ENCODE peak calls at places on chromosomes 16 and 17, in nine cellular contexts. R is CD8-positive, alpha-beta T cell; A is lung; I is ascending aorta; T is left ventricle myocardium inferior; N is A673; H is uterus; B is IMR-90; E is psoas muscle. J is an unnamed sample.
A peak's percentile ranks its signal among the peaks of the same experiment; 100 is the strongest.

GRCh38 chr16:67460168-67460567 is 20.8 kb downstream of the ATP6V0D1 start:
- DNase-seq in R (no peak), A (no peak), I (no peak), T (peak; percentile 36), N (no peak), H (no peak), B (no peak), E (no peak), J (no peak)

GRCh38 chr16:84928679-84929420 is 82.5 kb downstream of the ZDHHC7 start:
- DNase-seq in R (no peak), A (no peak), I (peak; percentile 88), T (peak; percentile 83), N (no peak), H (peak; percentile 68), B (peak; percentile 39), E (peak; percentile 87), J (peak; percentile 33)

GRCh38 chr16:89918453-89919347 is at the start of gene MC1R:
- DNase-seq in R (peak; percentile 46), A (no peak), I (no peak), T (no peak), N (peak; percentile 75), H (no peak), B (peak; percentile 21), E (no peak), J (no peak)

GRCh38 chr16:49460786-49461470 is 87.3 kb downstream of the C16orf78 start:
- DNase-seq in R (no peak), A (no peak), I (peak; percentile 40), T (no peak), N (no peak), H (no peak), B (no peak), E (no peak), J (no peak)

GRCh38 chr17:65173284-65173793 is 36.2 kb downstream of the RGS9 start:
- DNase-seq in R (peak; percentile 80), A (no peak), I (no peak), T (no peak), N (peak; percentile 50), H (no peak), B (peak; percentile 55), E (no peak), J (no peak)

GRCh38 chr17:36527851-36528250 is 6.8 kb downstream of the MYO19 start:
- DNase-seq in R (no peak), A (peak; percentile 22), I (no peak), T (no peak), N (no peak), H (no peak), B (no peak), E (no peak), J (no peak)

GRCh38 chr17:7484964-7485377 is 805 bp downstream of the POLR2A start:
- DNase-seq in R (no peak), A (no peak), I (no peak), T (no peak), N (no peak), H (no peak), B (no peak), E (no peak), J (no peak)

GRCh38 chr17:77458202-77459017 is 317.6 kb downstream of the SEC14L1 start:
- DNase-seq in R (no peak), A (no peak), I (no peak), T (no peak), N (no peak), H (no peak), B (no peak), E (no peak), J (no peak)

GRCh38 chr16:49484454-49484853 is 110.8 kb downstream of the C16orf78 start:
- DNase-seq in R (no peak), A (peak; percentile 44), I (peak; percentile 83), T (peak; percentile 76), N (peak; percentile 50), H (peak; percentile 75), B (no peak), E (peak; percentile 84), J (peak; percentile 80)

GRCh38 chr17:55545765-55546164 is 34.5 kb upstream of the SMIM36 start:
- DNase-seq in R (no peak), A (no peak), I (no peak), T (no peak), N (no peak), H (no peak), B (no peak), E (no peak), J (no peak)

GRCh38 chr17:55547027-55547670 is 35.9 kb upstream of the SMIM36 start:
- DNase-seq in R (no peak), A (no peak), I (no peak), T (no peak), N (peak; percentile 26), H (no peak), B (peak; percentile 10), E (no peak), J (no peak)

GRCh38 chr17:55543709-55544108 is 32.5 kb upstream of the SMIM36 start:
- DNase-seq in R (no peak), A (no peak), I (no peak), T (no peak), N (no peak), H (no peak), B (no peak), E (no peak), J (no peak)

GRCh38 chr17:55546481-55546880 is 35.2 kb upstream of the SMIM36 start:
- DNase-seq in R (no peak), A (no peak), I (no peak), T (no peak), N (no peak), H (no peak), B (no peak), E (no peak), J (no peak)

GRCh38 chr17:55549140-55549539 is 37.9 kb upstream of the SMIM36 start:
- DNase-seq in R (no peak), A (no peak), I (no peak), T (no peak), N (peak; percentile 75), H (no peak), B (no peak), E (no peak), J (no peak)
- TF ChIP-seq CTCF in R (no peak), A (no peak), I (no peak), T (peak; percentile 50), N (peak; percentile 77), H (peak; percentile 19), B (no peak), E (no peak), J (no peak)

GRCh38 chr17:48358203-48358602 is 71.8 kb downstream of the SKAP1 start:
- DNase-seq in R (no peak), A (no peak), I (no peak), T (no peak), N (no peak), H (no peak), B (no peak), E (no peak), J (no peak)
- H3K27me3 ChIP-seq in R (no peaks in the 10 kb centered on the region), A (no peaks in the 10 kb centered on the region), I (no peaks in the 10 kb centered on the region), T (peaks cover 98% of the 10 kb centered on the region), N (peaks cover 3% of the 10 kb centered on the region), H (no peaks in the 10 kb centered on the region), B (peaks cover 29% of the 10 kb centered on the region), E (peaks cover 17% of the 10 kb centered on the region), J (no peaks in the 10 kb centered on the region)

GRCh38 chr16:70250748-70251650 is 741 bp downstream of the EXOSC6 start:
- DNase-seq in R (peak; percentile 44), A (no peak), I (no peak), T (no peak), N (peak; percentile 70), H (no peak), B (peak; percentile 35), E (peak; percentile 42), J (peak; percentile 46)
- TF ChIP-seq CTCF in R (no peak), A (no peak), I (no peak), T (no peak), N (no peak), H (no peak), B (no peak), E (no peak), J (no peak)

DNA sequence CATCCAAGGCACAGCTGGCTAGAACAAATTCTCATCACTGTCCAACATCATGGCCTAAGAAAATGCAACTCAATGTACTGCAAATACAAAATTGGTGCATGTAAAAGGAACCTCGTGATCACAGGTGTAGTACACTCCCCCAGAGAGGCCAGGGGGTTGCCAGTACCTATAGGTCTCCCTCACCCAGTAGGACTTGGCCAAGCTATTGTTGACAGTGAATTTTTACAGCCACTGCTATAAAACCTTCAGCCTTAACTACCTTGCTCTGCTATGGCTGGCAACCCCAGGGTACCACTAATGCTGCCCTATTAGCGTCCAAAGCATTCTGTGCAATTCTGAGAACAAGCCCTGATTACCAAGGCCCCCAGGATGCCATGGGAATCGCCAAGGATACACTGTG is 67.7 kb downstream of the SDK2 start:
- DNase-seq in R (no peak), A (no peak), I (no peak), T (no peak), N (no peak), H (no peak), B (no peak), E (no peak), J (no peak)
- H3K27me3 ChIP-seq in R (no peaks in the 10 kb centered on the region), A (no peaks in the 10 kb centered on the region), I (no peaks in the 10 kb centered on the region), T (peaks cover 39% of the 10 kb centered on the region), N (peaks cover 21% of the 10 kb centered on the region), H (no peaks in the 10 kb centered on the region), B (no peaks in the 10 kb centered on the region), E (no peaks in the 10 kb centered on the region), J (no peaks in the 10 kb centered on the region)

GRCh38 chr16:81748476-81749198 is 30.5 kb upstream of the PLCG2 start:
- DNase-seq in R (no peak), A (no peak), I (no peak), T (no peak), N (no peak), H (no peak), B (no peak), E (no peak), J (no peak)
- TF ChIP-seq CTCF in R (no peak), A (no peak), I (no peak), T (no peak), N (no peak), H (no peak), B (no peak), E (no peak), J (no peak)

DNA sequence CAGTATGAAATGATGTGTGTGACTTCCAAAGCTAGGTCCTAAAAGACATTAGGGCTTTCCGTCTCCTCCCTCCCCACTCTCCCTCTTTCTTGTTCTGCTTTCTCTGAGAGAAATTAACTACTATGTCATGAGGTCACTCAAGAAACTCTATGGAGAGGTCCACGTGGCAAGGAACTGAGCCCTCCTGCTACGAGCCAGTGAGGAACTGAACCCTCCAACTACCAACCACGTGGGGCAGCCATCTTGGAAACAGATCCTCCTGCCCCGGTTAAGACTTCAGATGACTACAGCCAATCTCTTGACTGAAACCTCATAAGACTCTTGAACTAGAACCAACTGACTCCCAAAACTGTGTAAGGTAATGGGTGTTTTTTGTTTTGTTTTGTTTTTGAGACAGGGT is 4.2 kb upstream of the ALOX15 start:
- DNase-seq in R (no peak), A (no peak), I (no peak), T (no peak), N (no peak), H (no peak), B (no peak), E (no peak), J (no peak)
- H3K27me3 ChIP-seq in R (no peaks in the 10 kb centered on the region), A (no peaks in the 10 kb centered on the region), I (peaks cover 8% of the 10 kb centered on the region), T (peaks cover 89% of the 10 kb centered on the region), N (peaks cover 38% of the 10 kb centered on the region), H (no peaks in the 10 kb centered on the region), B (peaks cover 70% of the 10 kb centered on the region), E (no peaks in the 10 kb centered on the region), J (no peaks in the 10 kb centered on the region)